ENCODE peak calls at places on chromosome 6, in seven cellular contexts. One of them, this sample, is unnamed.

GRCh38 chr6:84263557-84263956 is 36.1 kb upstream of the CEP162 start:
- DNase-seq in CD4-positive, alpha-beta memory T cell: no peak
- DNase-seq in spleen: no peak
- DNase-seq in endodermal cell: no peak
- DNase-seq in right cardiac atrium: no peak
- DNase-seq in neural progenitor cell: peak; percentile 8
- DNase-seq in CD8-positive, alpha-beta memory T cell: no peak
- DNase-seq in this sample: no peak

GRCh38 chr6:166583230-166583629 is 3.2 kb downstream of the RAMACL start:
- DNase-seq in spleen: no peak
- DNase-seq in right cardiac atrium: no peak
- DNase-seq in CD8-positive, alpha-beta memory T cell: no peak
- DNase-seq in neural progenitor cell: no peak
- DNase-seq in CD4-positive, alpha-beta memory T cell: no peak
- DNase-seq in endodermal cell: peak; percentile 33
- DNase-seq in this sample: no peak

GRCh38 chr6:170244721-170245201 is 46.1 kb downstream of the DLL1 start:
- DNase-seq in spleen: no peak
- DNase-seq in endodermal cell: peak; percentile 76
- DNase-seq in CD4-positive, alpha-beta memory T cell: no peak
- DNase-seq in right cardiac atrium: peak; percentile 41
- DNase-seq in neural progenitor cell: no peak
- DNase-seq in CD8-positive, alpha-beta memory T cell: no peak
- DNase-seq in this sample: no peak

GRCh38 chr6:3052481-3053230 is 15.6 kb upstream of the RIPK1 start:
- DNase-seq in CD4-positive, alpha-beta memory T cell: no peak
- DNase-seq in right cardiac atrium: peak; percentile 64
- DNase-seq in endodermal cell: peak; percentile 48
- DNase-seq in neural progenitor cell: peak; percentile 15
- DNase-seq in CD8-positive, alpha-beta memory T cell: no peak
- DNase-seq in spleen: no peak
- DNase-seq in this sample: no peak

GRCh38 chr6:34046617-34047016 is 99.3 kb downstream of the GRM4 start:
- DNase-seq in neural progenitor cell: no peak
- DNase-seq in right cardiac atrium: no peak
- DNase-seq in spleen: no peak
- DNase-seq in CD8-positive, alpha-beta memory T cell: no peak
- DNase-seq in CD4-positive, alpha-beta memory T cell: no peak
- DNase-seq in endodermal cell: no peak
- DNase-seq in this sample: no peak

GRCh38 chr6:49553353-49553752 is 2.9 kb downstream of the C6orf141 start:
- DNase-seq in endodermal cell: no peak
- DNase-seq in CD8-positive, alpha-beta memory T cell: no peak
- DNase-seq in CD4-positive, alpha-beta memory T cell: no peak
- DNase-seq in spleen: no peak
- DNase-seq in neural progenitor cell: no peak
- DNase-seq in right cardiac atrium: no peak
- DNase-seq in this sample: no peak

GRCh38 chr6:144845181-144845580 is 560.0 kb downstream of the UTRN start:
- DNase-seq in spleen: no peak
- DNase-seq in CD4-positive, alpha-beta memory T cell: no peak
- DNase-seq in endodermal cell: no peak
- DNase-seq in right cardiac atrium: no peak
- DNase-seq in neural progenitor cell: no peak
- DNase-seq in CD8-positive, alpha-beta memory T cell: no peak
- DNase-seq in this sample: no peak

GRCh38 chr6:124961784-124962611 is at the start of gene RNF217:
- DNase-seq in right cardiac atrium: peak; percentile 89
- DNase-seq in CD8-positive, alpha-beta memory T cell: no peak
- DNase-seq in CD4-positive, alpha-beta memory T cell: peak; percentile 22
- DNase-seq in endodermal cell: peak; percentile 81
- DNase-seq in spleen: peak; percentile 87
- DNase-seq in neural progenitor cell: peak; percentile 74
- DNase-seq in this sample: peak; percentile 70

GRCh38 chr6:147741419-147741818 is 232.9 kb downstream of the SAMD5 start:
- DNase-seq in CD8-positive, alpha-beta memory T cell: no peak
- DNase-seq in neural progenitor cell: no peak
- DNase-seq in spleen: no peak
- DNase-seq in right cardiac atrium: no peak
- DNase-seq in endodermal cell: no peak
- DNase-seq in CD4-positive, alpha-beta memory T cell: no peak
- DNase-seq in this sample: no peak

GRCh38 chr6:39980839-39981580 is 46.7 kb upstream of the MOCS1 start:
- DNase-seq in right cardiac atrium: no peak
- DNase-seq in CD8-positive, alpha-beta memory T cell: no peak
- DNase-seq in endodermal cell: peak; percentile 71
- DNase-seq in spleen: no peak
- DNase-seq in CD4-positive, alpha-beta memory T cell: no peak
- DNase-seq in neural progenitor cell: peak; percentile 74
- DNase-seq in this sample: no peak

GRCh38 chr6:170031684-170032121 is 259.2 kb downstream of the DLL1 start:
- DNase-seq in CD4-positive, alpha-beta memory T cell: no peak
- DNase-seq in endodermal cell: peak; percentile 13
- DNase-seq in neural progenitor cell: no peak
- DNase-seq in spleen: peak; percentile 65
- DNase-seq in right cardiac atrium: peak; percentile 31
- DNase-seq in CD8-positive, alpha-beta memory T cell: no peak
- DNase-seq in this sample: no peak

GRCh38 chr6:88910922-88911778 is 52.3 kb downstream of the RNGTT start:
- DNase-seq in CD8-positive, alpha-beta memory T cell: no peak
- DNase-seq in right cardiac atrium: no peak
- DNase-seq in endodermal cell: no peak
- DNase-seq in spleen: no peak
- DNase-seq in neural progenitor cell: no peak
- DNase-seq in CD4-positive, alpha-beta memory T cell: no peak
- DNase-seq in this sample: no peak

GRCh38 chr6:39496951-39497350 is 174.4 kb upstream of the KCNK16 start:
- DNase-seq in CD4-positive, alpha-beta memory T cell: no peak
- DNase-seq in spleen: no peak
- DNase-seq in neural progenitor cell: no peak
- DNase-seq in right cardiac atrium: peak; percentile 79
- DNase-seq in CD8-positive, alpha-beta memory T cell: no peak
- DNase-seq in endodermal cell: no peak
- DNase-seq in this sample: peak; percentile 74

GRCh38 chr6:3646616-3647362 is 104.7 kb downstream of the PXDC1 start:
- DNase-seq in neural progenitor cell: no peak
- DNase-seq in CD4-positive, alpha-beta memory T cell: no peak
- DNase-seq in CD8-positive, alpha-beta memory T cell: no peak
- DNase-seq in spleen: no peak
- DNase-seq in endodermal cell: no peak
- DNase-seq in right cardiac atrium: no peak
- DNase-seq in this sample: no peak

GRCh38 chr6:3318226-3318625 is 59.5 kb downstream of the PSMG4 start:
- DNase-seq in neural progenitor cell: no peak
- DNase-seq in CD4-positive, alpha-beta memory T cell: peak; percentile 44
- DNase-seq in endodermal cell: peak; percentile 35
- DNase-seq in spleen: peak; percentile 74
- DNase-seq in CD8-positive, alpha-beta memory T cell: no peak
- DNase-seq in right cardiac atrium: no peak
- DNase-seq in this sample: no peak

GRCh38 chr6:7196019-7196402 is 88.2 kb downstream of the RREB1 start:
- DNase-seq in endodermal cell: no peak
- DNase-seq in spleen: no peak
- DNase-seq in right cardiac atrium: no peak
- DNase-seq in neural progenitor cell: no peak
- DNase-seq in CD8-positive, alpha-beta memory T cell: no peak
- DNase-seq in CD4-positive, alpha-beta memory T cell: no peak
- DNase-seq in this sample: no peak

GRCh38 chr6:140140891-140141290 is 766.4 kb upstream of the CITED2 start:
- DNase-seq in endodermal cell: no peak
- DNase-seq in CD8-positive, alpha-beta memory T cell: no peak
- DNase-seq in spleen: no peak
- DNase-seq in CD4-positive, alpha-beta memory T cell: no peak
- DNase-seq in right cardiac atrium: no peak
- DNase-seq in neural progenitor cell: no peak
- DNase-seq in this sample: no peak

GRCh38 chr6:169725270-169726048 is 1.2 kb upstream of the PHF10 start:
- DNase-seq in CD8-positive, alpha-beta memory T cell: no peak
- DNase-seq in right cardiac atrium: peak; percentile 69
- DNase-seq in endodermal cell: peak; percentile 82
- DNase-seq in spleen: peak; percentile 82
- DNase-seq in neural progenitor cell: peak; percentile 92
- DNase-seq in CD4-positive, alpha-beta memory T cell: no peak
- DNase-seq in this sample: peak; percentile 65

GRCh38 chr6:11432713-11433450 is 104.7 kb upstream of the TMEM170B start:
- DNase-seq in endodermal cell: no peak
- DNase-seq in right cardiac atrium: no peak
- DNase-seq in CD8-positive, alpha-beta memory T cell: no peak
- DNase-seq in CD4-positive, alpha-beta memory T cell: no peak
- DNase-seq in neural progenitor cell: no peak
- DNase-seq in spleen: no peak
- DNase-seq in this sample: no peak

GRCh38 chr6:25670208-25670607 is 18.2 kb downstream of the SCGN start:
- DNase-seq in CD4-positive, alpha-beta memory T cell: no peak
- DNase-seq in CD8-positive, alpha-beta memory T cell: no peak
- DNase-seq in spleen: no peak
- DNase-seq in endodermal cell: no peak
- DNase-seq in neural progenitor cell: no peak
- DNase-seq in right cardiac atrium: no peak
- DNase-seq in this sample: no peak

DNA sequence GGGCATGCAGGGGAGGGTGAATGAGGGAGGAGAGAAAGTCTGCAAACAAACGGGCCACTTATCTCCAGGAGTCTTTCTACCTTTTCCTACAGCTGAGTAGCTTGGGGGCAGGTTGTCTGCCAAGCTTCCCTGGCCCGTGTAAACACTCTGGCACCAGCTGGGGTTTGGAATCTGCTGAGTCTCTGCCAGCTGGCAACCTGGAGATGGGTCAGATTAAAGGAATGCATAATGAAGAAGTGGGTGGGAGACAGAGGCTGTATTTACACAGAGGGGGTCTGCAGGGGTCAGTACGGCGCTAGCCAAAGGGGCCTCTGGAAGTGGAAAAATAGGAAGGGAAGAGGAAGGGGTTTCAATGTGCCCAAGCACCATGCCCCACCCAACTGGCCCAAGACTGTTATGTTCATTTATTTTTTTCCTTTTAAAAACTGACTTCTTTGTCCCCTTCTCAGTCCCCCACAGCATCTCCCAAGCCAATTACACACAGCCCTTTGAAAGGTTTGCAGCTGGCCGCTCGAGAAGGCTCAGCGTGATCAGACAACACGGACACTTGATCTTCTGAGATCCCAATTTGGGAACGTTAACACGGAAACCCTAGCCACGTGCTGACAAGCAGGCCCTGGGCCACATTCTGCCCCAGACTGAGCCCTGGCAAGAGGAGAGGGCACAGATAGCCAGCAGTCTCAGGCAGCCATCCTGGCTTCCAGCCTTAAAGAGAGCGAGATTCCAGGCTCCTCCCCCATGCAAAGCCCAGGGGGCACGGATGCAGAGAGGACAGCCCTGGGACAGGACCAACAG is 25.2 kb downstream of the TRAM2 start:
- DNase-seq in neural progenitor cell: peak; percentile 71
- DNase-seq in CD4-positive, alpha-beta memory T cell: no peak
- DNase-seq in endodermal cell: peak; percentile 83
- DNase-seq in spleen: no peak
- DNase-seq in right cardiac atrium: peak; percentile 83
- DNase-seq in CD8-positive, alpha-beta memory T cell: no peak
- DNase-seq in this sample: peak; percentile 71
- H3K4me1 ChIP-seq in neural progenitor cell: peaks cover 35% of the 10 kb centered on the region
- H3K4me1 ChIP-seq in CD4-positive, alpha-beta memory T cell: no peaks in the 10 kb centered on the region
- H3K4me1 ChIP-seq in endodermal cell: peaks cover 17% of the 10 kb centered on the region
- H3K4me1 ChIP-seq in spleen: peaks cover 53% of the 10 kb centered on the region
- H3K4me1 ChIP-seq in right cardiac atrium: peaks cover 35% of the 10 kb centered on the region
- H3K4me1 ChIP-seq in CD8-positive, alpha-beta memory T cell: peaks cover 6% of the 10 kb centered on the region
- H3K4me1 ChIP-seq in this sample: peaks cover 62% of the 10 kb centered on the region

GRCh38 chr6:68114648-68115047 is 520.4 kb upstream of the ADGRB3 start:
- DNase-seq in neural progenitor cell: no peak
- DNase-seq in CD8-positive, alpha-beta memory T cell: no peak
- DNase-seq in right cardiac atrium: no peak
- DNase-seq in CD4-positive, alpha-beta memory T cell: no peak
- DNase-seq in spleen: no peak
- DNase-seq in endodermal cell: no peak
- DNase-seq in this sample: no peak
- H3K4me3 ChIP-seq in neural progenitor cell: no peak overlapping the region
- H3K4me3 ChIP-seq in CD8-positive, alpha-beta memory T cell: no peak overlapping the region
- H3K4me3 ChIP-seq in right cardiac atrium: no peak overlapping the region
- H3K4me3 ChIP-seq in CD4-positive, alpha-beta memory T cell: no peak overlapping the region
- H3K4me3 ChIP-seq in spleen: no peak overlapping the region
- H3K4me3 ChIP-seq in endodermal cell: no peak overlapping the region
- H3K4me3 ChIP-seq in this sample: no peak overlapping the region

DNA sequence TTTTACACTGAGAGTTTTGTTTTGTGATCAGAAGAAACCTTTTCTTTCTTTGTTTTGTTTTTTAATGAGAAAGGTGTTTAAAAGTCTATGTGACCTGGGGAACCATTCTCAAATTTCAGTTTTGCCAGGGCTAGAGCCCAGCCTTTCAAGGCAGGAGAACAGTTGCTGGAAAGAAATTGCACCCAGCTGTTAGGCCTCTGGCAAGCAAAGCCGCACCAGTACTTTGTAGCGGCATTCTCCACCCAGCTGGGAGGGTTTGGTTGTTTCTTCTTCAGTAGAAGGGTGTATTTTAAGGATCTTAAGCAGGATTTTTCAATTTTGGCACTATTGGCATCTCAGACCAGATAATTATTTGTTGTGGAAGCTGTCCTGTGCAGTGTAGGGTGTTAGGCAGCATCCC is 16.6 kb upstream of the MAPK13 start:
- DNase-seq in neural progenitor cell: peak; percentile 31
- DNase-seq in spleen: no peak
- DNase-seq in CD8-positive, alpha-beta memory T cell: no peak
- DNase-seq in endodermal cell: no peak
- DNase-seq in CD4-positive, alpha-beta memory T cell: no peak
- DNase-seq in right cardiac atrium: no peak
- DNase-seq in this sample: no peak
- H3K27ac ChIP-seq in neural progenitor cell: peak overlapping the region; percentile 50
- H3K27ac ChIP-seq in spleen: no peak overlapping the region
- H3K27ac ChIP-seq in CD8-positive, alpha-beta memory T cell: no peak overlapping the region
- H3K27ac ChIP-seq in endodermal cell: no peak overlapping the region
- H3K27ac ChIP-seq in CD4-positive, alpha-beta memory T cell: no peak overlapping the region
- H3K27ac ChIP-seq in right cardiac atrium: no peak overlapping the region
- H3K27ac ChIP-seq in this sample: no peak overlapping the region

DNA sequence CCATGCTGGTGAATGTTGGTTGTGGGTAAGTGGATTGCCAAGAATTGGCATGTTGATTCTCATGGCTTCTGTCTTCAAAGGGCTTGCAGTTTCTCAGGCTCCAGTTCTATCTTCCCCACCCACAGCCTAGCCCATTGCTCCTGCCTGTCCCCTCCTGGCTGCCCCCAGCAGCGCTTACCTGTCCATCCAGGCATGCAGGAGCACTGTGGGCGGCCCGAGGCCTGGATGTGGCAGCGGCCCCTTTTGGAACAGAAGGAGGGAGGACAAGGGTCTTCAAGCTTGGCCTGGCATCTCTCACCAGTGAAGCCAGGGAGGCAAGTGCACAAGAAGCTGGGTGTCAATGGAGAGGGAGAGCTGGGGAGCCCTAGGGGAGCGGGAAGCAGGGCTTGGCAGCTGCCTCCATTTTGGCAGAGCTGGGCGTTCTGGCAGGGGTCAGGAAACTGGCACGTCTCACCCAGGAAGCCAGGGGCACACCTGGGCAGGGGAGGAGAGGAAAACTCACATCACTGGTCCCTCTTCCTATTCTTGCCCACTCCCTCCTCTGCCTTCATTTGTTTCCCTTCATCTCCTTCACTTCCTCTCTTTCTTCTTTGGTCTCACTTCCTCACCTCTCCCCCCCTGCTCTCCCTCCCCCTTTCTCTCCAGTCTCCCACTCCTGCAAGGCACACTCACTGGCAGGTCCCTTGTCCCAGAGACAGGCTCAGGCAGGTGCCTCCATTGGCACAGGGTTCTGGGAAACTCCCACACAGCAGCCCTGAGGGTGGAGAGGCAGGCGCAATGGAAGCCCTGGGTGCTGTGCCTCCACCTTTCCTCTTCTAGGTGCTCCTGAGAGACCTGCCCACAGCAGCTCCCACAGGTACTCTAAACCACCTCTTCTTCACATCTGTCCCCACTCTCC is 1.3 kb downstream of the NOTCH4 start:
- DNase-seq in endodermal cell: no peak
- DNase-seq in right cardiac atrium: no peak
- DNase-seq in CD4-positive, alpha-beta memory T cell: no peak
- DNase-seq in neural progenitor cell: no peak
- DNase-seq in CD8-positive, alpha-beta memory T cell: no peak
- DNase-seq in spleen: no peak
- DNase-seq in this sample: no peak
- H3K4me1 ChIP-seq in endodermal cell: no peaks in the 10 kb centered on the region
- H3K4me1 ChIP-seq in right cardiac atrium: no peaks in the 10 kb centered on the region
- H3K4me1 ChIP-seq in CD4-positive, alpha-beta memory T cell: no peaks in the 10 kb centered on the region
- H3K4me1 ChIP-seq in neural progenitor cell: no peaks in the 10 kb centered on the region
- H3K4me1 ChIP-seq in CD8-positive, alpha-beta memory T cell: peaks cover 11% of the 10 kb centered on the region
- H3K4me1 ChIP-seq in spleen: peaks cover 32% of the 10 kb centered on the region
- H3K4me1 ChIP-seq in this sample: no peaks in the 10 kb centered on the region

This sample was measured in heart left ventricle.